ENCODE peak calls at places on chromosome 14, in nine cellular contexts. T, A, E, C, R, P, L, K and B are unnamed samples. For H3K9me3, the result is how much of the 10 kb centered on the place peaks cover.

GRCh38 chr14:35695647-35696046 is 113.4 kb downstream of the RALGAPA1 start:
- DNase-seq in K (no peak), L (no peak), E (no peak), T (no peak), C (no peak), A (no peak), R (no peak), P (no peak), B (no peak)

GRCh38 chr14:49250109-49250508 is 336.1 kb downstream of the RPS29 start:
- DNase-seq in T (no peak), R (no peak), L (no peak), C (no peak), K (no peak), P (no peak), E (no peak), A (no peak), B (no peak)

GRCh38 chr14:29861996-29862395 is 65.7 kb downstream of the PRKD1 start:
- DNase-seq in T (no peak), L (no peak), R (no peak), E (no peak), P (no peak), C (no peak), A (no peak), K (no peak), B (no peak)

GRCh38 chr14:41071351-41071750 is 535.3 kb upstream of the LRFN5 start:
- DNase-seq in L (no peak), P (no peak), E (no peak), A (no peak), R (no peak), T (no peak), C (no peak), K (no peak), B (no peak)

GRCh38 chr14:90645842-90646443 is 170.3 kb downstream of the TTC7B start:
- DNase-seq in A (no peak), L (peak), T (no peak), E (no peak), R (no peak), C (no peak), K (no peak), P (no peak), B (no peak)

GRCh38 chr14:61183486-61183885 is 97.7 kb downstream of the TMEM30B start:
- DNase-seq in C (no peak), A (no peak), L (no peak), E (no peak), R (no peak), P (no peak), T (no peak), K (no peak), B (no peak)

GRCh38 chr14:53327716-53328115 is 174.6 kb upstream of the DDHD1 start:
- DNase-seq in R (no peak), C (no peak), T (peak), A (no peak), E (no peak), P (no peak), L (no peak), K (no peak), B (no peak)

GRCh38 chr14:33357225-33358010 is 418.7 kb downstream of the NPAS3 start:
- DNase-seq in R (no peak), A (no peak), C (no peak), T (no peak), L (no peak), P (no peak), E (no peak), K (no peak), B (no peak)

GRCh38 chr14:69043007-69043444 is 63.9 kb upstream of the ACTN1 start:
- DNase-seq in T (peak), R (no peak), E (peak), C (no peak), L (no peak), A (peak), P (no peak), K (peak), B (no peak)

GRCh38 chr14:72894623-72895378 is 900 bp upstream of the DPF3 start:
- DNase-seq in A (no peak), C (no peak), T (no peak), E (no peak), K (peak), L (no peak), R (no peak), P (peak), B (peak)

GRCh38 chr14:74510211-74510931 is 16.8 kb downstream of the ISCA2 start:
- DNase-seq in R (no peak), P (no peak), C (no peak), T (peak), L (no peak), K (no peak), A (peak), E (peak), B (no peak)

GRCh38 chr14:72745546-72745945 is 148.4 kb downstream of the DPF3 start:
- DNase-seq in L (peak), A (no peak), C (peak), P (no peak), K (no peak), T (no peak), E (no peak), R (no peak), B (no peak)

GRCh38 chr14:93832665-93833064 is 44.4 kb upstream of the PRIMA1 start:
- DNase-seq in E (no peak), R (no peak), A (no peak), K (peak), L (no peak), C (no peak), P (no peak), T (peak), B (no peak)

GRCh38 chr14:58572092-58572853 is 65.5 kb upstream of the DACT1 start:
- DNase-seq in R (peak), L (peak), C (no peak), T (no peak), P (no peak), E (no peak), K (no peak), A (no peak), B (peak)

GRCh38 chr14:54187439-54187838 is 209.4 kb upstream of the CDKN3 start:
- DNase-seq in K (no peak), A (no peak), T (no peak), L (no peak), P (no peak), C (no peak), R (no peak), E (no peak), B (no peak)

GRCh38 chr14:52494444-52494843 is 57.9 kb downstream of the TXNDC16 start:
- DNase-seq in P (no peak), T (no peak), C (no peak), E (no peak), A (no peak), K (no peak), R (no peak), L (no peak), B (no peak)

GRCh38 chr14:81162941-81163340 is 57.8 kb downstream of the GTF2A1 start:
- DNase-seq in A (no peak), C (no peak), P (no peak), L (no peak), R (no peak), T (no peak), E (no peak), K (no peak), B (no peak)

GRCh38 chr14:56118611-56119181 is 485 bp downstream of the PELI2 start:
- DNase-seq in L (no peak), A (peak), R (peak), C (no peak), P (peak), K (peak), T (peak), E (peak), B (no peak)

GRCh38 chr14:104280085-104280901 is 141.9 kb downstream of the KIF26A start:
- DNase-seq in P (no peak), K (no peak), L (no peak), A (peak), E (peak), T (peak), R (no peak), C (no peak), B (no peak)

GRCh38 chr14:73829526-73830431 is 21.9 kb upstream of the PTGR2 start:
- DNase-seq in E (no peak), R (no peak), T (no peak), P (no peak), A (no peak), L (no peak), K (no peak), C (peak), B (no peak)

GRCh38 chr14:54343276-54344121 is 53.3 kb upstream of the CDKN3 start:
- DNase-seq in C (no peak), E (no peak), K (no peak), A (no peak), L (no peak), T (no peak), R (no peak), P (no peak), B (no peak)

GRCh38 chr14:104266643-104267575 is 128.5 kb downstream of the KIF26A start:
- DNase-seq in P (peak), K (peak), T (peak), R (no peak), E (peak), L (no peak), C (peak), A (peak), B (no peak)

GRCh38 chr14:99603471-99603933 is 505 bp downstream of the CCDC85C start:
- DNase-seq in K (peak), A (no peak), P (peak), L (no peak), R (peak), T (peak), C (no peak), E (no peak), B (peak)

DNA sequence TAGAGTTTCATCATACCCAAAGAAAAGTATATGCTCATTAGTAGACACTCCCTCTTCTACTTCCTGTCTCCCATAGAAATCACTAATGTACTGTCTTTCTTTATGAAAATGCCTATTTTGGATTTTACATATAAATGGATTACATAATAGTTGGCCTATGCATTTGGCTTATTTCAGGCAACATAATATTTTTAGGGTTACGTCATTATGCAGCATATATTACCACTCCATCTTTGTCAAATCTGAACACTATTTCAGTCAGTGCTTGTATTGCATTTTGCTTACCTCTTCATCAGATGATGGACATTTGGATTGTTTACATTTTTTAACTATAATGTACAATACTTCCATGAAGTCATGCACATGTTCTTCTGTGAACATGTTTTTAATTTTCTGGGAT is 1406.1 kb downstream of the LRFN5 start:
- DNase-seq in A (no peak), T (no peak), C (no peak), E (no peak), L (no peak), K (no peak), P (no peak), R (no peak), B (no peak)
- H3K9me3 ChIP-seq in A (under half), T (under half), C (under half), E (under half), L (under half), K (under half), P (under half), R (under half), B (under half)

DNA sequence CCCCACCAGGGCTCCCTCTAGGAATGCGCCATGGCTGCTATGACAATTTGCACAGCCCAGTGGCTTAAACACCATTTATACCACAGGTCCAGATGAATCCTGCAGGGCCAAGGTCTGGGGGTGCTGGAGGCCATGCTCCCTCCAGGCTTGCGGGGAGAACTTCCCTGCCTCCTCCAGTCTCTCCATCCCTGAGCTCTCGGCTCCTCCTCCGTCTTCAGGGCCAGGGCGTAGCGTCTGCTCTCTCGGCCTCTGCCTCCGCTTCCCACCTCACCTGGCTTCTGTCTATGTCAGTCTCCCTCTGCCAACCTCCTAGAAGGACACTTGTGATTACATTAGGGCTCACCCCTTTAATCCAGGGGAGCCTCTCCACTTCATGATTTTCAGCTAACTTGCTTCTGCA is 401.3 kb downstream of the TMEM121 start:
- DNase-seq in A (peak), T (no peak), C (no peak), K (no peak), E (peak), R (no peak), L (no peak), P (no peak), B (no peak)
- H3K9me3 ChIP-seq in A (under half), T (under half), C (under half), K (under half), E (under half), R (under half), L (under half), P (under half), B (under half)

GRCh38 chr14:92240658-92241057 is 82.3 kb upstream of the SLC24A4 start:
- DNase-seq in E (no peak), A (no peak), R (no peak), K (no peak), L (no peak), P (no peak), C (no peak), T (no peak), B (no peak)
- H3K9me3 ChIP-seq in E (under half), A (under half), R (under half), K (under half), L (under half), P (under half), C (under half), T (under half), B (under half)

DNA sequence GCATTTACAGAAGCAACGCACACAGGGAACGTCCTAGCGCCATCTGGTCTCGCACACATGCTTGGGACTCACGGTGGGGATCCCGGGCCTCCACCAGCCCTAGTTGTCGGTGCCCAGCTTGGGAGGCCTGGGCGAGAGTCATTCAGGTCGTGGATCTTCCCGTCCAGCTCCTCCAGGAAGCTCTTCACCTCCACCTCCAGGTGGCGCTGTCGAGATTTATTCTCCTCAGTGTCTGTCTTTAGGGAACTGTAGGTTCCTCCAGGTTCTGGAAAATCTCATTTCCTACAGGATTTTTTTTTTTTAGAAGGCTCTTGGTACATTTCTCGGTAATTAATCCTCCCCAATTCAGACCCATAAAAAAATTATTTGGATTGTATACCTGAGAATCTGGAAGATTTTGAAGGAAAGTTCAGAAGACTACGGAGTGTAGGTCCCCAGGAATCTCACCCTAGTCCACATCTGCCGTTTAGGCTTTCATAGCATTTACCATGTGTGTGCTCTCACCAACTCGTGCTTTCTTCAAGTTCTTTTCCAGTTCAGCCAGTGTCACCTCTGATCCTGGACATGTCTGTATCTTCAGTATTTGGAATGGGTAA is 910.0 kb downstream of the TMEM121 start:
- DNase-seq in A (peak), P (peak), R (peak), K (peak), E (no peak), L (peak), C (no peak), T (no peak), B (peak)
- H3K9me3 ChIP-seq in A (under half), P (under half), R (under half), K (under half), E (under half), L (under half), C (under half), T (under half), B (under half)

GRCh38 chr14:96574171-96574632 is 72.0 kb downstream of the PAPOLA start:
- DNase-seq in L (no peak), P (no peak), E (no peak), R (no peak), C (no peak), T (no peak), A (no peak), K (no peak), B (no peak)
- H3K9me3 ChIP-seq in L (under half), P (under half), E (under half), R (under half), C (under half), T (under half), A (under half), K (under half), B (under half)